ENCODE peak calls at places on chromosomes 2 and 18, in nine cellular contexts. One of them, this sample, is unnamed.

GRCh38 chr2:10498525-10499274 is 50.6 kb upstream of the ODC1 start:
- DNase-seq in DMS 273 treated with DMSO at 0.1 percent for 48 hours: no peak
- DNase-seq in stimulated activated naive B cell treated with anti-CD40 and anti-IgM and Interleukin-4, amounts not matched to agents 10 μg/mL and 1 μg/mL and 100 μg/mL, for 72 hours: no peak
- DNase-seq in NCI-H1694 treated with DMSO at 0.1 percent for 48 hours: no peak
- DNase-seq in IMR-90: no peak
- DNase-seq in T-helper 9 cell: no peak
- DNase-seq in NCI-H1417 treated with DMSO at 0.1 percent for 48 hours: no peak
- DNase-seq in T-helper 17 cell: no peak
- DNase-seq in B cell: no peak
- DNase-seq in this sample: no peak

GRCh38 chr18:8460748-8461147 is 148.5 kb upstream of the RAB12 start:
- DNase-seq in IMR-90: no peak
- DNase-seq in DMS 273 treated with DMSO at 0.1 percent for 48 hours: no peak
- DNase-seq in stimulated activated naive B cell treated with anti-CD40 and anti-IgM and Interleukin-4, amounts not matched to agents 10 μg/mL and 1 μg/mL and 100 μg/mL, for 72 hours: no peak
- DNase-seq in NCI-H1694 treated with DMSO at 0.1 percent for 48 hours: no peak
- DNase-seq in B cell: no peak
- DNase-seq in T-helper 17 cell: no peak
- DNase-seq in NCI-H1417 treated with DMSO at 0.1 percent for 48 hours: no peak
- DNase-seq in T-helper 9 cell: no peak
- DNase-seq in this sample: no peak

GRCh38 chr2:19359456-19359855 is 1.0 kb upstream of the OSR1 start:
- DNase-seq in B cell: no peak
- DNase-seq in T-helper 17 cell: no peak
- DNase-seq in DMS 273 treated with DMSO at 0.1 percent for 48 hours: no peak
- DNase-seq in stimulated activated naive B cell treated with anti-CD40 and anti-IgM and Interleukin-4, amounts not matched to agents 10 μg/mL and 1 μg/mL and 100 μg/mL, for 72 hours: no peak
- DNase-seq in T-helper 9 cell: no peak
- DNase-seq in IMR-90: no peak
- DNase-seq in NCI-H1417 treated with DMSO at 0.1 percent for 48 hours: no peak
- DNase-seq in NCI-H1694 treated with DMSO at 0.1 percent for 48 hours: no peak
- DNase-seq in this sample: no peak

GRCh38 chr2:120995656-120996190 is 260.1 kb downstream of the GLI2 start:
- DNase-seq in DMS 273 treated with DMSO at 0.1 percent for 48 hours: no peak
- DNase-seq in T-helper 17 cell: no peak
- DNase-seq in NCI-H1417 treated with DMSO at 0.1 percent for 48 hours: no peak
- DNase-seq in IMR-90: no peak
- DNase-seq in B cell: no peak
- DNase-seq in NCI-H1694 treated with DMSO at 0.1 percent for 48 hours: no peak
- DNase-seq in T-helper 9 cell: no peak
- DNase-seq in stimulated activated naive B cell treated with anti-CD40 and anti-IgM and Interleukin-4, amounts not matched to agents 10 μg/mL and 1 μg/mL and 100 μg/mL, for 72 hours: no peak
- DNase-seq in this sample: no peak

GRCh38 chr18:57585846-57586242 is 658 bp downstream of the FECH start:
- DNase-seq in NCI-H1417 treated with DMSO at 0.1 percent for 48 hours: no peak
- DNase-seq in NCI-H1694 treated with DMSO at 0.1 percent for 48 hours: no peak
- DNase-seq in stimulated activated naive B cell treated with anti-CD40 and anti-IgM and Interleukin-4, amounts not matched to agents 10 μg/mL and 1 μg/mL and 100 μg/mL, for 72 hours: no peak
- DNase-seq in B cell: no peak
- DNase-seq in IMR-90: no peak
- DNase-seq in T-helper 17 cell: no peak
- DNase-seq in T-helper 9 cell: no peak
- DNase-seq in DMS 273 treated with DMSO at 0.1 percent for 48 hours: no peak
- DNase-seq in this sample: no peak

GRCh38 chr2:224925822-224926124 is 116.5 kb downstream of the DOCK10 start:
- DNase-seq in T-helper 17 cell: no peak
- DNase-seq in B cell: no peak
- DNase-seq in DMS 273 treated with DMSO at 0.1 percent for 48 hours: no peak
- DNase-seq in IMR-90: peak; percentile 63
- DNase-seq in NCI-H1417 treated with DMSO at 0.1 percent for 48 hours: no peak
- DNase-seq in T-helper 9 cell: no peak
- DNase-seq in stimulated activated naive B cell treated with anti-CD40 and anti-IgM and Interleukin-4, amounts not matched to agents 10 μg/mL and 1 μg/mL and 100 μg/mL, for 72 hours: no peak
- DNase-seq in NCI-H1694 treated with DMSO at 0.1 percent for 48 hours: no peak
- DNase-seq in this sample: no peak

GRCh38 chr18:41745166-41746049 is 209.6 kb upstream of the PIK3C3 start:
- DNase-seq in B cell: no peak
- DNase-seq in DMS 273 treated with DMSO at 0.1 percent for 48 hours: peak; percentile 16
- DNase-seq in IMR-90: peak; percentile 6
- DNase-seq in T-helper 17 cell: no peak
- DNase-seq in stimulated activated naive B cell treated with anti-CD40 and anti-IgM and Interleukin-4, amounts not matched to agents 10 μg/mL and 1 μg/mL and 100 μg/mL, for 72 hours: no peak
- DNase-seq in NCI-H1694 treated with DMSO at 0.1 percent for 48 hours: peak; percentile 61
- DNase-seq in NCI-H1417 treated with DMSO at 0.1 percent for 48 hours: peak; percentile 86
- DNase-seq in T-helper 9 cell: no peak
- DNase-seq in this sample: no peak

GRCh38 chr2:163173591-163173990 is 335.0 kb upstream of the KCNH7 start:
- DNase-seq in NCI-H1417 treated with DMSO at 0.1 percent for 48 hours: no peak
- DNase-seq in DMS 273 treated with DMSO at 0.1 percent for 48 hours: no peak
- DNase-seq in B cell: no peak
- DNase-seq in stimulated activated naive B cell treated with anti-CD40 and anti-IgM and Interleukin-4, amounts not matched to agents 10 μg/mL and 1 μg/mL and 100 μg/mL, for 72 hours: no peak
- DNase-seq in IMR-90: no peak
- DNase-seq in T-helper 9 cell: no peak
- DNase-seq in NCI-H1694 treated with DMSO at 0.1 percent for 48 hours: no peak
- DNase-seq in T-helper 17 cell: no peak
- DNase-seq in this sample: no peak

GRCh38 chr2:207847098-207847806 is 77.5 kb upstream of the FZD5 start:
- DNase-seq in IMR-90: no peak
- DNase-seq in T-helper 17 cell: no peak
- DNase-seq in stimulated activated naive B cell treated with anti-CD40 and anti-IgM and Interleukin-4, amounts not matched to agents 10 μg/mL and 1 μg/mL and 100 μg/mL, for 72 hours: no peak
- DNase-seq in T-helper 9 cell: no peak
- DNase-seq in B cell: no peak
- DNase-seq in NCI-H1694 treated with DMSO at 0.1 percent for 48 hours: no peak
- DNase-seq in DMS 273 treated with DMSO at 0.1 percent for 48 hours: no peak
- DNase-seq in NCI-H1417 treated with DMSO at 0.1 percent for 48 hours: no peak
- DNase-seq in this sample: no peak

GRCh38 chr2:110858993-110859770 is 126.8 kb downstream of the ACOXL start:
- DNase-seq in IMR-90: no peak
- DNase-seq in T-helper 17 cell: no peak
- DNase-seq in NCI-H1417 treated with DMSO at 0.1 percent for 48 hours: no peak
- DNase-seq in B cell: no peak
- DNase-seq in T-helper 9 cell: no peak
- DNase-seq in DMS 273 treated with DMSO at 0.1 percent for 48 hours: no peak
- DNase-seq in NCI-H1694 treated with DMSO at 0.1 percent for 48 hours: no peak
- DNase-seq in stimulated activated naive B cell treated with anti-CD40 and anti-IgM and Interleukin-4, amounts not matched to agents 10 μg/mL and 1 μg/mL and 100 μg/mL, for 72 hours: no peak
- DNase-seq in this sample: no peak

GRCh38 chr2:234793211-234793610 is 158.6 kb upstream of the SH3BP4 start:
- DNase-seq in NCI-H1417 treated with DMSO at 0.1 percent for 48 hours: no peak
- DNase-seq in NCI-H1694 treated with DMSO at 0.1 percent for 48 hours: no peak
- DNase-seq in DMS 273 treated with DMSO at 0.1 percent for 48 hours: no peak
- DNase-seq in T-helper 9 cell: no peak
- DNase-seq in B cell: no peak
- DNase-seq in T-helper 17 cell: no peak
- DNase-seq in IMR-90: no peak
- DNase-seq in stimulated activated naive B cell treated with anti-CD40 and anti-IgM and Interleukin-4, amounts not matched to agents 10 μg/mL and 1 μg/mL and 100 μg/mL, for 72 hours: no peak
- DNase-seq in this sample: no peak

GRCh38 chr2:182043021-182043420 is 57.4 kb downstream of the PPP1R1C start:
- DNase-seq in B cell: no peak
- DNase-seq in DMS 273 treated with DMSO at 0.1 percent for 48 hours: no peak
- DNase-seq in NCI-H1417 treated with DMSO at 0.1 percent for 48 hours: no peak
- DNase-seq in NCI-H1694 treated with DMSO at 0.1 percent for 48 hours: no peak
- DNase-seq in T-helper 9 cell: no peak
- DNase-seq in IMR-90: no peak
- DNase-seq in T-helper 17 cell: no peak
- DNase-seq in stimulated activated naive B cell treated with anti-CD40 and anti-IgM and Interleukin-4, amounts not matched to agents 10 μg/mL and 1 μg/mL and 100 μg/mL, for 72 hours: no peak
- DNase-seq in this sample: no peak

GRCh38 chr2:217382794-217383193 is 522.9 kb upstream of the TNP1 start:
- DNase-seq in stimulated activated naive B cell treated with anti-CD40 and anti-IgM and Interleukin-4, amounts not matched to agents 10 μg/mL and 1 μg/mL and 100 μg/mL, for 72 hours: no peak
- DNase-seq in T-helper 9 cell: no peak
- DNase-seq in IMR-90: no peak
- DNase-seq in T-helper 17 cell: no peak
- DNase-seq in NCI-H1417 treated with DMSO at 0.1 percent for 48 hours: no peak
- DNase-seq in B cell: no peak
- DNase-seq in NCI-H1694 treated with DMSO at 0.1 percent for 48 hours: no peak
- DNase-seq in DMS 273 treated with DMSO at 0.1 percent for 48 hours: no peak
- DNase-seq in this sample: no peak

GRCh38 chr2:158781562-158781961 is 13.6 kb upstream of the DAPL1 start:
- DNase-seq in T-helper 9 cell: no peak
- DNase-seq in IMR-90: peak; percentile 37
- DNase-seq in stimulated activated naive B cell treated with anti-CD40 and anti-IgM and Interleukin-4, amounts not matched to agents 10 μg/mL and 1 μg/mL and 100 μg/mL, for 72 hours: no peak
- DNase-seq in DMS 273 treated with DMSO at 0.1 percent for 48 hours: no peak
- DNase-seq in NCI-H1694 treated with DMSO at 0.1 percent for 48 hours: no peak
- DNase-seq in NCI-H1417 treated with DMSO at 0.1 percent for 48 hours: no peak
- DNase-seq in T-helper 17 cell: no peak
- DNase-seq in B cell: no peak
- DNase-seq in this sample: no peak

GRCh38 chr2:141778315-141778835 is 352.4 kb downstream of the LRP1B start:
- DNase-seq in NCI-H1417 treated with DMSO at 0.1 percent for 48 hours: no peak
- DNase-seq in T-helper 17 cell: no peak
- DNase-seq in stimulated activated naive B cell treated with anti-CD40 and anti-IgM and Interleukin-4, amounts not matched to agents 10 μg/mL and 1 μg/mL and 100 μg/mL, for 72 hours: no peak
- DNase-seq in DMS 273 treated with DMSO at 0.1 percent for 48 hours: no peak
- DNase-seq in B cell: no peak
- DNase-seq in T-helper 9 cell: no peak
- DNase-seq in IMR-90: no peak
- DNase-seq in NCI-H1694 treated with DMSO at 0.1 percent for 48 hours: no peak
- DNase-seq in this sample: no peak

GRCh38 chr2:55590810-55591440 is 26.5 kb downstream of the PPP4R3B start:
- DNase-seq in B cell: no peak
- DNase-seq in IMR-90: peak; percentile 60
- DNase-seq in stimulated activated naive B cell treated with anti-CD40 and anti-IgM and Interleukin-4, amounts not matched to agents 10 μg/mL and 1 μg/mL and 100 μg/mL, for 72 hours: no peak
- DNase-seq in T-helper 17 cell: no peak
- DNase-seq in NCI-H1417 treated with DMSO at 0.1 percent for 48 hours: no peak
- DNase-seq in NCI-H1694 treated with DMSO at 0.1 percent for 48 hours: no peak
- DNase-seq in T-helper 9 cell: no peak
- DNase-seq in DMS 273 treated with DMSO at 0.1 percent for 48 hours: no peak
- DNase-seq in this sample: no peak

GRCh38 chr2:101474752-101475384 is at the start of gene RFX8:
- DNase-seq in IMR-90: peak; percentile 95
- DNase-seq in stimulated activated naive B cell treated with anti-CD40 and anti-IgM and Interleukin-4, amounts not matched to agents 10 μg/mL and 1 μg/mL and 100 μg/mL, for 72 hours: peak; percentile 25
- DNase-seq in T-helper 9 cell: peak; percentile 4
- DNase-seq in NCI-H1417 treated with DMSO at 0.1 percent for 48 hours: no peak
- DNase-seq in B cell: peak; percentile 43
- DNase-seq in NCI-H1694 treated with DMSO at 0.1 percent for 48 hours: no peak
- DNase-seq in DMS 273 treated with DMSO at 0.1 percent for 48 hours: no peak
- DNase-seq in T-helper 17 cell: no peak
- DNase-seq in this sample: peak; percentile 72

GRCh38 chr2:166375205-166375735 is 474 bp downstream of the SCN9A start:
- DNase-seq in DMS 273 treated with DMSO at 0.1 percent for 48 hours: no peak
- DNase-seq in IMR-90: peak; percentile 30
- DNase-seq in B cell: no peak
- DNase-seq in stimulated activated naive B cell treated with anti-CD40 and anti-IgM and Interleukin-4, amounts not matched to agents 10 μg/mL and 1 μg/mL and 100 μg/mL, for 72 hours: peak; percentile 1
- DNase-seq in T-helper 9 cell: no peak
- DNase-seq in T-helper 17 cell: no peak
- DNase-seq in NCI-H1417 treated with DMSO at 0.1 percent for 48 hours: no peak
- DNase-seq in NCI-H1694 treated with DMSO at 0.1 percent for 48 hours: peak; percentile 59
- DNase-seq in this sample: no peak

GRCh38 chr2:58047969-58048368 is 1.4 kb downstream of the VRK2 start:
- DNase-seq in NCI-H1694 treated with DMSO at 0.1 percent for 48 hours: peak; percentile 68
- DNase-seq in T-helper 9 cell: no peak
- DNase-seq in stimulated activated naive B cell treated with anti-CD40 and anti-IgM and Interleukin-4, amounts not matched to agents 10 μg/mL and 1 μg/mL and 100 μg/mL, for 72 hours: no peak
- DNase-seq in NCI-H1417 treated with DMSO at 0.1 percent for 48 hours: no peak
- DNase-seq in T-helper 17 cell: no peak
- DNase-seq in IMR-90: no peak
- DNase-seq in DMS 273 treated with DMSO at 0.1 percent for 48 hours: no peak
- DNase-seq in B cell: no peak
- DNase-seq in this sample: no peak

GRCh38 chr2:50777954-50778353 is 254.0 kb downstream of the NRXN1 start:
- DNase-seq in DMS 273 treated with DMSO at 0.1 percent for 48 hours: no peak
- DNase-seq in T-helper 9 cell: no peak
- DNase-seq in B cell: no peak
- DNase-seq in stimulated activated naive B cell treated with anti-CD40 and anti-IgM and Interleukin-4, amounts not matched to agents 10 μg/mL and 1 μg/mL and 100 μg/mL, for 72 hours: no peak
- DNase-seq in T-helper 17 cell: no peak
- DNase-seq in IMR-90: no peak
- DNase-seq in NCI-H1694 treated with DMSO at 0.1 percent for 48 hours: no peak
- DNase-seq in NCI-H1417 treated with DMSO at 0.1 percent for 48 hours: no peak
- DNase-seq in this sample: no peak

GRCh38 chr18:2178036-2178435 is 393.3 kb downstream of the METTL4 start:
- DNase-seq in NCI-H1417 treated with DMSO at 0.1 percent for 48 hours: no peak
- DNase-seq in IMR-90: no peak
- DNase-seq in B cell: no peak
- DNase-seq in T-helper 9 cell: no peak
- DNase-seq in T-helper 17 cell: no peak
- DNase-seq in stimulated activated naive B cell treated with anti-CD40 and anti-IgM and Interleukin-4, amounts not matched to agents 10 μg/mL and 1 μg/mL and 100 μg/mL, for 72 hours: no peak
- DNase-seq in NCI-H1694 treated with DMSO at 0.1 percent for 48 hours: no peak
- DNase-seq in DMS 273 treated with DMSO at 0.1 percent for 48 hours: no peak
- DNase-seq in this sample: no peak

GRCh38 chr2:74373189-74373588 is 6.9 kb downstream of the DCTN1 start:
- DNase-seq in IMR-90: no peak
- DNase-seq in NCI-H1694 treated with DMSO at 0.1 percent for 48 hours: no peak
- DNase-seq in B cell: no peak
- DNase-seq in NCI-H1417 treated with DMSO at 0.1 percent for 48 hours: no peak
- DNase-seq in T-helper 17 cell: no peak
- DNase-seq in stimulated activated naive B cell treated with anti-CD40 and anti-IgM and Interleukin-4, amounts not matched to agents 10 μg/mL and 1 μg/mL and 100 μg/mL, for 72 hours: no peak
- DNase-seq in DMS 273 treated with DMSO at 0.1 percent for 48 hours: no peak
- DNase-seq in T-helper 9 cell: no peak
- DNase-seq in this sample: no peak

This sample was measured in activated T-helper 1 cell treated with anti-CD3 and anti-CD28 coated beads, Interleukin-12 subunit alpha, Interleukin-12 subunit beta, Interleukin-2, Interleukin-4 antibody, amounts not matched to agents 30 ng/mL and 10 ng/mL and 1 ng/mL, durations not matched to agents 14 hours and 24 hours and 36 hours.